ENCODE peak calls at places on chromosomes 2 and 18, in six cellular contexts. D, J, T, Z, G and R are unnamed samples.

GRCh38 chr2:190742431-190742830 is 93.5 kb downstream of the NAB1 start:
- DNase-seq in T (no peak), G (no peak), D (no peak), J (no peak), Z (no peak), R (no peak)

GRCh38 chr2:232027530-232027929 is 66.0 kb downstream of the DIS3L2 start:
- DNase-seq in Z (no peak), J (no peak), G (no peak), T (no peak), D (no peak), R (no peak)

GRCh38 chr2:191051825-191052778 is 38.1 kb upstream of the STAT1 start:
- DNase-seq in T (no peak), J (peak; percentile 83), G (no peak), Z (no peak), D (peak; percentile 50), R (peak; percentile 53)

GRCh38 chr2:231665208-231665921 is 43.0 kb upstream of the PTMA start:
- DNase-seq in G (no peak), T (no peak), J (no peak), D (no peak), Z (no peak), R (no peak)

GRCh38 chr2:190627881-190628412 is 20.9 kb upstream of the NAB1 start:
- DNase-seq in J (peak; percentile 19), D (no peak), T (peak; percentile 21), Z (no peak), G (peak; percentile 8), R (peak; percentile 80)

GRCh38 chr2:149487189-149487588 is 100.4 kb downstream of the MMADHC start:
- DNase-seq in T (no peak), G (no peak), J (no peak), Z (no peak), D (no peak), R (no peak)

GRCh38 chr2:46392561-46393351 is 86.6 kb upstream of the TMEM247 start:
- DNase-seq in D (no peak), J (no peak), Z (no peak), T (no peak), G (no peak), R (no peak)

GRCh38 chr2:213818436-213818835 is 534.2 kb downstream of the SPAG16 start:
- DNase-seq in J (peak; percentile 2), Z (no peak), G (no peak), T (no peak), D (no peak), R (no peak)

GRCh38 chr2:213104089-213104902 is 47.1 kb downstream of the IKZF2 start:
- DNase-seq in Z (no peak), D (no peak), J (no peak), T (no peak), G (no peak), R (no peak)

GRCh38 chr18:31943895-31944816 is 1.2 kb upstream of the TRAPPC8 start:
- DNase-seq in T (peak; percentile 12), J (no peak), D (peak; percentile 2), G (no peak), Z (no peak), R (no peak)

GRCh38 chr2:212402316-212402715 is 136.3 kb downstream of the ERBB4 start:
- DNase-seq in D (no peak), J (no peak), G (no peak), T (no peak), Z (no peak), R (no peak)

GRCh38 chr2:70657246-70657645 is 103.6 kb upstream of the TGFA start:
- DNase-seq in Z (no peak), T (no peak), J (no peak), D (no peak), G (no peak), R (no peak)

GRCh38 chr2:168119519-168120141 is 127.8 kb downstream of the STK39 start:
- DNase-seq in D (no peak), T (no peak), Z (no peak), G (no peak), J (peak; percentile 49), R (peak; percentile 68)

GRCh38 chr2:239318091-239318725 is 82.6 kb downstream of the HDAC4 start:
- DNase-seq in J (no peak), Z (no peak), T (no peak), D (no peak), G (no peak), R (no peak)

GRCh38 chr18:49757513-49758262 is 55.6 kb downstream of the ACAA2 start:
- DNase-seq in J (no peak), Z (no peak), T (no peak), D (no peak), G (no peak), R (no peak)

GRCh38 chr2:122543815-122544214 is 788.4 kb downstream of the TSN start:
- DNase-seq in Z (no peak), J (no peak), D (no peak), T (no peak), G (no peak), R (no peak)

GRCh38 chr2:23606968-23607367 is 222.0 kb downstream of the KLHL29 start:
- DNase-seq in Z (no peak), D (no peak), G (no peak), J (no peak), T (no peak), R (no peak)

GRCh38 chr2:32623311-32623706 is 4.5 kb upstream of the TTC27 start:
- DNase-seq in G (no peak), T (no peak), D (no peak), J (no peak), Z (no peak), R (no peak)